ENCODE peak calls at places on chromosomes 11 and 22, in nine cellular contexts. O is keratinocyte; S is GM23248; M is body of pancreas; F is stomach; U is foreskin keratinocyte; T is dorsolateral prefrontal cortex; H is CD8-positive, alpha-beta memory T cell; D is sigmoid colon. V is an unnamed sample. For H3K27me3, the result is how much of the 10 kb centered on the place peaks cover.

GRCh38 chr11:119107538-119108150 is 500 bp downstream of the C2CD2L start:
- DNase-seq in O (no peak), S (peak), M (no peak), F (no peak), U (no peak), T (no peak), H (no peak), D (no peak), V (no peak)

GRCh38 chr11:111352235-111352746 is 26.8 kb downstream of the POU2AF1 start:
- DNase-seq in O (no peak), S (no peak), M (no peak), F (peak), U (no peak), T (no peak), H (no peak), D (no peak), V (no peak)

GRCh38 chr11:33552756-33553155 is 147.9 kb downstream of the C11orf91 start:
- DNase-seq in O (no peak), S (no peak), M (no peak), F (no peak), U (peak), T (no peak), H (no peak), D (no peak), V (no peak)

GRCh38 chr22:48752451-48753380 is 1075.0 kb downstream of the BRD1 start:
- DNase-seq in O (no peak), S (no peak), M (no peak), F (peak), U (no peak), T (no peak), H (no peak), D (peak), V (no peak)

GRCh38 chr11:122900803-122901202 is 18.2 kb downstream of the JHY start:
- DNase-seq in O (no peak), S (peak), M (no peak), F (no peak), U (no peak), T (no peak), H (no peak), D (no peak), V (no peak)

GRCh38 chr22:44597616-44598015 is 99.6 kb upstream of the RTL6 start:
- DNase-seq in O (no peak), S (peak), M (peak), F (no peak), U (no peak), T (no peak), H (no peak), D (no peak), V (no peak)

GRCh38 chr22:26447594-26448329 is 18.7 kb downstream of the ASPHD2 start:
- DNase-seq in O (no peak), S (no peak), M (no peak), F (peak), U (no peak), T (no peak), H (no peak), D (no peak), V (no peak)

GRCh38 chr11:78801161-78801884 is 226.7 kb upstream of the NARS2 start:
- DNase-seq in O (peak), S (peak), M (peak), F (peak), U (peak), T (no peak), H (no peak), D (peak), V (no peak)

GRCh38 chr22:47616396-47617020 is 854.1 kb downstream of the TBC1D22A start:
- DNase-seq in O (no peak), S (no peak), M (no peak), F (peak), U (no peak), T (peak), H (no peak), D (peak), V (no peak)

GRCh38 chr22:33274941-33275443 is 216.8 kb upstream of the SYN3 start:
- DNase-seq in O (no peak), S (no peak), M (no peak), F (no peak), U (no peak), T (no peak), H (no peak), D (no peak), V (no peak)

GRCh38 chr11:17552392-17553248 is 5.6 kb downstream of the OTOG start:
- DNase-seq in O (no peak), S (no peak), M (no peak), F (no peak), U (no peak), T (peak), H (no peak), D (peak), V (no peak)
- H3K27me3 ChIP-seq in O (under half), S (under half), M (under half), F (under half), U (under half), T (under half), H (under half), D (under half), V (under half)

GRCh38 chr11:124865181-124865901 is at the start of gene ROBO3:
- DNase-seq in O (no peak), S (no peak), M (no peak), F (no peak), U (peak), T (no peak), H (no peak), D (peak), V (no peak)

GRCh38 chr11:124865902-124866851 is 945 bp downstream of the ROBO3 start:
- DNase-seq in O (no peak), S (peak), M (no peak), F (peak), U (peak), T (peak), H (peak), D (peak), V (peak)

GRCh38 chr11:124863826-124864165 is 1.4 kb upstream of the ROBO3 start:
- DNase-seq in O (no peak), S (no peak), M (no peak), F (no peak), U (no peak), T (no peak), H (no peak), D (peak), V (no peak)

GRCh38 chr11:124864176-124864891 is 898 bp upstream of the ROBO3 start:
- DNase-seq in O (no peak), S (no peak), M (no peak), F (no peak), U (no peak), T (no peak), H (no peak), D (peak), V (no peak)

DNA sequence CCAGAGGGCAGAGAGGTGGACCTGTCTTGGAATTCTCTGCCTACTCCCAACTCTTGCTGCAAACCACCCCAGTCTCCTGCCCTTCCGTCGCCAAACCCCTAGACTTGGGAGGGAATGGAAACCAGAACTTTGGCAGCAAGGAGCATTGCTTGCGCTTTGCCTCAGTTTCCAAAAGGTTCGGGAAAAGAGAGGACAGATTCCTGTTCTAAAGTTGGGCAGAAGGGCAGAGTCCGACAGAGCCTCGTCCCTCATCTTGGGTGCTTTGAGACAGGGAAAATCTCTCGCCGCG is 396 bp upstream of the ROBO3 start:
- DNase-seq in O (no peak), S (no peak), M (no peak), F (no peak), U (no peak), T (no peak), H (no peak), D (no peak), V (no peak)
- H3K27me3 ChIP-seq in O (half or more), S (half or more), M (under half), F (half or more), U (half or more), T (half or more), H (half or more), D (under half), V (under half)

DNA sequence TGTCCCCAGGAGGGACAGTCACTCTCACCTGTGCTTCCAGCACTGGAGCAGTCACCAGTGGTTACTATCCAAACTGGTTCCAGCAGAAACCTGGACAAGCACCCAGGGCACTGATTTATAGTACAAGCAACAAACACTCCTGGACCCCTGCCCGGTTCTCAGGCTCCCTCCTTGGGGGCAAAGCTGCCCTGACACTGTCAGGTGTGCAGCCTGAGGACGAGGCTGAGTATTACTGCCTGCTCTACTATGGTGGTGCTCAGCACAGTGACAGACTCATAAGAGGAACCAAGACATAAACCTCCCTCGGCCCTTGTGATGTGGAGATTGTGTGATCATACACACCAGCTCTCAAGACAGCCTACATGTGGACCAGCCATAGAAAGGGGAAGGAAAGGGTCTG is 113.3 kb downstream of the ZNF280B start:
- DNase-seq in O (no peak), S (no peak), M (no peak), F (no peak), U (no peak), T (no peak), H (no peak), D (no peak), V (no peak)
- H3K27me3 ChIP-seq in O (under half), S (under half), M (under half), F (under half), U (under half), T (under half), H (under half), D (under half), V (under half)

DNA sequence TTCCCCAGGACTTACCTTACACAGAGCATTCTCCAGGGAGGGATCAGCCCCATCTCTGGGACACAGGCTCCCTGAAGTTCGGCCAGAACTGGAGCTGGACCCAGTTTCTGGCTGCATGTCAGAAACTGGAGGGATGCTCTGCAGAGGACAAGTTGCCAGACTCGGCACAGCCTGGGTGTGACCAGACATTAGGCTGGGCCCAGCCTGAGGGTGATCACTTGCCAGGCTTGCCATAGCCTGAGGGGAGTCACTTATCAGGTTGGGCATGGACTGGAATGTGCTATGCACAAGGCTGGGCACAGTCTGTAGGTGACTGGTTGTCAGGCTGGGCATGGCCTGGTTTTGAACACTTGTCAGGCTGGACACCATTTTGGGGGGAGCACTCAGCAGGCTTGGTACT is 30.7 kb upstream of the STK33 start:
- DNase-seq in O (no peak), S (no peak), M (no peak), F (no peak), U (no peak), T (no peak), H (no peak), D (no peak), V (no peak)
- H3K27me3 ChIP-seq in O (under half), S (under half), M (under half), F (under half), U (under half), T (under half), H (under half), D (under half), V (under half)

GRCh38 chr11:57744386-57744785 is 3.1 kb downstream of the SELENOH start:
- DNase-seq in O (no peak), S (no peak), M (no peak), F (no peak), U (no peak), T (no peak), H (no peak), D (no peak), V (no peak)
- H3K27me3 ChIP-seq in O (under half), S (under half), M (under half), F (under half), U (under half), T (under half), H (under half), D (under half), V (under half)

GRCh38 chr22:42379961-42380537 is 52.2 kb downstream of the NFAM1 start:
- DNase-seq in O (no peak), S (no peak), M (no peak), F (no peak), U (no peak), T (no peak), H (no peak), D (no peak), V (no peak)
- H3K27me3 ChIP-seq in O (under half), S (under half), M (under half), F (under half), U (under half), T (under half), H (under half), D (under half), V (under half)

GRCh38 chr22:19714320-19715252 is at the start of gene SEPTIN5:
- DNase-seq in O (no peak), S (peak), M (no peak), F (no peak), U (no peak), T (no peak), H (no peak), D (no peak), V (no peak)

GRCh38 chr22:19716829-19717105 is 2.5 kb downstream of the SEPTIN5 start:
- DNase-seq in O (no peak), S (no peak), M (no peak), F (no peak), U (no peak), T (no peak), H (no peak), D (no peak), V (no peak)

GRCh38 chr22:19713650-19714319 is 518 bp upstream of the SEPTIN5 start:
- DNase-seq in O (no peak), S (peak), M (no peak), F (no peak), U (no peak), T (no peak), H (no peak), D (no peak), V (no peak)

GRCh38 chr22:19716041-19716828 is 1.9 kb downstream of the SEPTIN5 start:
- DNase-seq in O (no peak), S (no peak), M (no peak), F (no peak), U (no peak), T (no peak), H (no peak), D (no peak), V (no peak)

GRCh38 chr22:19715286-19715939 is 1.1 kb downstream of the SEPTIN5 start:
- DNase-seq in O (no peak), S (no peak), M (no peak), F (no peak), U (no peak), T (no peak), H (no peak), D (no peak), V (no peak)
- H3K27me3 ChIP-seq in O (under half), S (under half), M (under half), F (under half), U (under half), T (under half), H (under half), D (under half), V (under half)